ENCODE peak calls at places on chromosome 6, in five cellular contexts. M, W, O, Q and R are unnamed samples.

GRCh38 chr6:49923826-49924225 is 40.1 kb downstream of the DEFB114 start:
- DNase-seq in M (no peak), W (no peak), O (no peak), Q (no peak), R (no peak)

GRCh38 chr6:26195924-26196845 is 109.0 kb downstream of the HFE start:
- DNase-seq in M (no peak), W (peak; percentile 31), O (peak; percentile 23), Q (no peak), R (no peak)

GRCh38 chr6:11126876-11127275 is 15.4 kb upstream of the ERVFRD-1 start:
- DNase-seq in M (no peak), W (no peak), O (no peak), Q (no peak), R (no peak)

GRCh38 chr6:116507324-116507723 is 4.1 kb upstream of the CALHM5 start:
- DNase-seq in M (no peak), W (no peak), O (no peak), Q (no peak), R (no peak)

GRCh38 chr6:56713285-56713684 is 70.6 kb upstream of the DST start:
- DNase-seq in M (no peak), W (peak; percentile 88), O (peak; percentile 39), Q (no peak), R (no peak)

GRCh38 chr6:113073611-113074191 is 726.6 kb downstream of the RFPL4B start:
- DNase-seq in M (peak; percentile 16), W (no peak), O (no peak), Q (no peak), R (no peak)

GRCh38 chr6:158322724-158323560 is 10.7 kb downstream of the TULP4 start:
- DNase-seq in M (no peak), W (peak; percentile 34), O (peak; percentile 47), Q (no peak), R (peak; percentile 60)

GRCh38 chr6:16321826-16322225 is 83.4 kb downstream of the GMPR start:
- DNase-seq in M (no peak), W (no peak), O (no peak), Q (no peak), R (no peak)

GRCh38 chr6:87154641-87155271 is 609 bp upstream of the ZNF292 start:
- DNase-seq in M (peak; percentile 34), W (peak; percentile 76), O (peak; percentile 83), Q (no peak), R (peak; percentile 84)

GRCh38 chr6:158086706-158087518 is 81.2 kb downstream of the SERAC1 start:
- DNase-seq in M (no peak), W (no peak), O (no peak), Q (no peak), R (no peak)

GRCh38 chr6:121560476-121560875 is 125.0 kb downstream of the GJA1 start:
- DNase-seq in M (no peak), W (no peak), O (no peak), Q (no peak), R (no peak)

GRCh38 chr6:100925756-100926155 is 44.6 kb upstream of the ASCC3 start:
- DNase-seq in M (no peak), W (no peak), O (no peak), Q (no peak), R (no peak)

GRCh38 chr6:65123516-65123915 is 583.5 kb downstream of the EYS start:
- DNase-seq in M (no peak), W (no peak), O (no peak), Q (no peak), R (no peak)